ENCODE peak calls at places on chromosomes 4 and X, in eight cellular contexts. Z, E, Q, L, V, H, R and T are unnamed samples.

GRCh38 chrX:48938721-48939416 is 18.5 kb downstream of the OTUD5 start:
- DNase-seq in Z (no peak), E (no peak), Q (no peak), L (no peak), V (no peak), H (peak), R (no peak), T (no peak)

GRCh38 chrX:76555816-76556215 is 128.3 kb downstream of the MAGEE1 start:
- DNase-seq in Z (peak), E (no peak), Q (no peak), L (no peak), V (no peak), H (no peak), R (no peak), T (no peak)

GRCh38 chr4:144723471-144723870 is 77.5 kb downstream of the HHIP start:
- DNase-seq in Z (no peak), E (no peak), Q (no peak), L (no peak), V (no peak), H (no peak), R (no peak), T (no peak)

GRCh38 chr4:77819409-77819835 is 254 bp upstream of the CNOT6L start:
- DNase-seq in Z (no peak), E (no peak), Q (peak), L (no peak), V (no peak), H (no peak), R (peak), T (peak)

GRCh38 chr4:13765535-13765934 is 138.0 kb upstream of the BOD1L1 start:
- DNase-seq in Z (no peak), E (no peak), Q (no peak), L (no peak), V (no peak), H (no peak), R (no peak), T (no peak)

GRCh38 chr4:4326136-4326535 is 36.1 kb downstream of the ZBTB49 start:
- DNase-seq in Z (no peak), E (peak), Q (no peak), L (no peak), V (no peak), H (no peak), R (no peak), T (no peak)

GRCh38 chr4:28558871-28559270 is 1698.2 kb downstream of the STIM2 start:
- DNase-seq in Z (no peak), E (no peak), Q (no peak), L (no peak), V (no peak), H (no peak), R (no peak), T (no peak)

GRCh38 chr4:187224560-187224959 is 500.9 kb upstream of the FAT1 start:
- DNase-seq in Z (no peak), E (no peak), Q (no peak), L (no peak), V (no peak), H (no peak), R (no peak), T (no peak)

GRCh38 chrX:55486736-55487135 is 2.9 kb downstream of the USP51 start:
- DNase-seq in Z (no peak), E (peak), Q (no peak), L (no peak), V (no peak), H (no peak), R (no peak), T (no peak)

GRCh38 chr4:4559596-4559995 is 17.7 kb upstream of the STX18 start:
- DNase-seq in Z (no peak), E (no peak), Q (no peak), L (no peak), V (no peak), H (no peak), R (no peak), T (no peak)

GRCh38 chr4:142567199-142567598 is 278.9 kb downstream of the INPP4B start:
- DNase-seq in Z (no peak), E (no peak), Q (no peak), L (no peak), V (no peak), H (no peak), R (no peak), T (no peak)

GRCh38 chr4:146095091-146095690 is 80.3 kb upstream of the LSM6 start:
- DNase-seq in Z (peak), E (no peak), Q (no peak), L (no peak), V (peak), H (no peak), R (no peak), T (no peak)

GRCh38 chr4:31234494-31234893 is 514.3 kb downstream of the PCDH7 start:
- DNase-seq in Z (no peak), E (no peak), Q (no peak), L (no peak), V (no peak), H (peak), R (no peak), T (no peak)

GRCh38 chr4:3660928-3661515 is 105.2 kb upstream of the ADRA2C start:
- DNase-seq in Z (no peak), E (no peak), Q (no peak), L (no peak), V (no peak), H (no peak), R (no peak), T (no peak)

GRCh38 chr4:185587444-185588161 is 52.3 kb upstream of the PDLIM3 start:
- DNase-seq in Z (no peak), E (no peak), Q (peak), L (peak), V (no peak), H (peak), R (no peak), T (no peak)

GRCh38 chr4:8274772-8275241 is 5.3 kb downstream of the HTRA3 start:
- DNase-seq in Z (no peak), E (peak), Q (no peak), L (peak), V (peak), H (no peak), R (peak), T (no peak)

GRCh38 chr4:121308328-121308663 is 72.5 kb downstream of the QRFPR start:
- DNase-seq in Z (no peak), E (no peak), Q (no peak), L (no peak), V (no peak), H (no peak), R (no peak), T (no peak)

GRCh38 chr4:30768278-30768677 is 48.1 kb downstream of the PCDH7 start:
- DNase-seq in Z (no peak), E (no peak), Q (no peak), L (no peak), V (no peak), H (no peak), R (no peak), T (no peak)

GRCh38 chr4:105509291-105509690 is 35.4 kb upstream of the PPA2 start:
- DNase-seq in Z (no peak), E (no peak), Q (no peak), L (no peak), V (no peak), H (peak), R (no peak), T (no peak)

GRCh38 chr4:76420901-76421581 is at the start of gene CCDC158:
- DNase-seq in Z (no peak), E (no peak), Q (no peak), L (peak), V (no peak), H (no peak), R (no peak), T (no peak)

GRCh38 chr4:83858121-83858520 is 322.2 kb downstream of the GPAT3 start:
- DNase-seq in Z (no peak), E (no peak), Q (no peak), L (no peak), V (no peak), H (no peak), R (no peak), T (no peak)

GRCh38 chr4:88582493-88582892 is 9.8 kb upstream of the HERC3 start:
- DNase-seq in Z (no peak), E (no peak), Q (no peak), L (no peak), V (no peak), H (no peak), R (no peak), T (no peak)

GRCh38 chr4:110211007-110211769 is 12.8 kb upstream of the ELOVL6 start:
- DNase-seq in Z (peak), E (no peak), Q (peak), L (no peak), V (no peak), H (no peak), R (no peak), T (no peak)

GRCh38 chr4:931960-932712 is at the start of the genes GAK and TMEM175:
- DNase-seq in Z (peak), E (peak), Q (peak), L (peak), V (peak), H (peak), R (peak), T (peak)
- TF ChIP-seq POLR2A in Z (peak), E (peak), Q (peak), L (peak), V (peak), H (peak), R (peak), T (peak)

GRCh38 chr4:10347281-10347795 is 109.9 kb downstream of the ZNF518B start:
- DNase-seq in Z (no peak), E (no peak), Q (no peak), L (no peak), V (no peak), H (no peak), R (no peak), T (no peak)

GRCh38 chr4:10346023-10346422 is 111.2 kb downstream of the ZNF518B start:
- DNase-seq in Z (no peak), E (no peak), Q (no peak), L (no peak), V (no peak), H (no peak), R (no peak), T (no peak)

GRCh38 chr4:10348241-10348640 is 109.0 kb downstream of the ZNF518B start:
- DNase-seq in Z (no peak), E (no peak), Q (no peak), L (no peak), V (no peak), H (no peak), R (no peak), T (no peak)

GRCh38 chr4:10345381-10345784 is 111.8 kb downstream of the ZNF518B start:
- DNase-seq in Z (no peak), E (no peak), Q (no peak), L (no peak), V (no peak), H (no peak), R (no peak), T (no peak)

GRCh38 chr4:10347815-10348214 is 109.4 kb downstream of the ZNF518B start:
- DNase-seq in Z (no peak), E (no peak), Q (no peak), L (no peak), V (no peak), H (no peak), R (no peak), T (no peak)
- TF ChIP-seq POLR2A in Z (no peak), E (no peak), Q (no peak), L (no peak), V (no peak), H (no peak), R (no peak), T (no peak)

GRCh38 chr4:38663801-38664703 is at the start of gene KLF3:
- DNase-seq in Z (peak), E (peak), Q (peak), L (peak), V (peak), H (no peak), R (peak), T (peak)

GRCh38 chr4:38663021-38663800 is 788 bp upstream of the KLF3 start:
- DNase-seq in Z (no peak), E (peak), Q (peak), L (no peak), V (peak), H (no peak), R (peak), T (no peak)

GRCh38 chr4:38665846-38666490 is 2.0 kb downstream of the KLF3 start:
- DNase-seq in Z (no peak), E (no peak), Q (no peak), L (no peak), V (no peak), H (no peak), R (no peak), T (no peak)

GRCh38 chr4:38667005-38667771 is 3.2 kb downstream of the KLF3 start:
- DNase-seq in Z (peak), E (peak), Q (no peak), L (peak), V (peak), H (no peak), R (peak), T (no peak)

DNA sequence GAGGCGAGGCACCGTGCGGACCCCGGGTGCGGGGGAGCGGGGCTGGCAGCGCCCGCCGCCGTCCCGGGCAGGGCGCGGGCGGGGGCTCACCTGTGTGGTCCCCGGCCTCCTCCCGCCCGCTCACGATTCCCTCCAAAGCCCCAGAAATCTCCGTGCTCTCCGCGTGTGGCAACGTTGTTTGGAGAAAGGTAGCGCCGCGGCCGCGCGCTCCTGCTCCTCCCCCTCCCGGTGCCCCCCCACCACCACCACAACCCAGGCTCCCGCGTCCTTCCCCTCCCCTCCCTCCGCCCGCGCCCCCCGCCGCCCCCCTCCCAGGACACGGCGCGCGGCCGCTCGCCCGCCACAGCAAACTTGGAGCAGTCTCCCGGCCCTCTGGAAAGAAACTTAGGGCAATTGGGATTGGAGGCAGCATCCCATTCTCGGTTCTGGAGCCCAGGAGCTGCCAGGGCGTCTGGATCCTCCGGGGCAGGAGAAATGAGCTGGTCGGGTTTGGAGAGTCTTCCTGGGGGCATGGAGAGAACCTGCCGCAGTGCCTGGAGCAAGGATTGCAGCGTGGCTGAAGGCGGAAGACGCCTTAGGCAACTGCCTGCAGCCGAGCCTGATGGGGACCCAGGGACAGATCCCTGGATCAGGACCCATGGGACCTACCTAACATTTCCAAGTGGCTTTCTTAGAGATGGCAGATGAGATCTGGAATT is 854 bp downstream of the KLF3 start:
- DNase-seq in Z (peak), E (peak), Q (no peak), L (peak), V (peak), H (no peak), R (peak), T (no peak)
- TF ChIP-seq POLR2A in Z (peak), E (peak), Q (no peak), L (no peak), V (peak), H (peak), R (no peak), T (no peak)

GRCh38 chr4:103012085-103012484 is 7.4 kb downstream of the SLC9B1 start:
- DNase-seq in Z (no peak), E (no peak), Q (no peak), L (no peak), V (no peak), H (no peak), R (no peak), T (no peak)

GRCh38 chr4:103008875-103009729 is 10.4 kb downstream of the SLC9B1 start:
- DNase-seq in Z (peak), E (no peak), Q (peak), L (no peak), V (no peak), H (peak), R (no peak), T (no peak)

GRCh38 chr4:103010827-103011226 is 8.7 kb downstream of the SLC9B1 start:
- DNase-seq in Z (no peak), E (no peak), Q (no peak), L (no peak), V (no peak), H (no peak), R (no peak), T (no peak)

GRCh38 chr4:103012594-103012993 is 6.9 kb downstream of the SLC9B1 start:
- DNase-seq in Z (no peak), E (no peak), Q (no peak), L (no peak), V (no peak), H (no peak), R (no peak), T (no peak)

DNA sequence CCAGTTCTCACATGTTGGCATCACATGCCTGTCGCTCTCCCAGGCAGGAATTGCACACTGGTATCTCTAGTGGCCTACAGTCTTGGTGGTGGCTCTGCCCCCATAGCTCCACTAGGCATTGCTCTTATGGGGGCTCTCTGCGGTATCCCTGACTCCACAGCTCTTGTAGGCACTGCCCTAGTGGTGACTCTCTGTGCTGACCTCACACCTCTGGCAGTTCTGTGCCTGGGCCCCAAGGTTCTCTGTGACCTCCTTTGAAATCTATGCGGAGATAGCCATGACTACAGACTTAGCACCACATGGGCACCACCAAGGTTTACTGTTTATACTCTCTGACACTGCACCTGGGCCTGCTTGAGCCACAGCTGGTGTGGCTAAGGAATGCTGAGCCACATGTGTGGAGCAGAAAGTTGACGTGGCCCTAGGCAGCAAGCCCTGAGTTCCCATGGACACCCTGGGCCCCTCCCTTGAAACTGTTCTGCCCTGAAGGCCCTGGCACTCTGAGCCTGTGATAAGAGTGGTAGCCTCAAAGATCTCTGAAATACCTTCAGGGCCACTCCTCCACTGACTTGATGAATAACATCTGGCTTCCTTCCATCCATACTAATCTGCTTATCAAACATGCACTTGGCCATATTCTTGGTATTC is 8.0 kb downstream of the SLC9B1 start:
- DNase-seq in Z (no peak), E (no peak), Q (no peak), L (no peak), V (no peak), H (no peak), R (no peak), T (no peak)
- TF ChIP-seq POLR2A in Z (no peak), E (no peak), Q (no peak), L (no peak), V (no peak), H (no peak), R (no peak), T (no peak)

GRCh38 chrX:80721186-80721585 is 88.5 kb downstream of the BRWD3 start:
- DNase-seq in Z (no peak), E (no peak), Q (no peak), L (no peak), V (no peak), H (no peak), R (no peak), T (no peak)
- TF ChIP-seq POLR2A in Z (no peak), E (no peak), Q (no peak), L (no peak), V (no peak), H (no peak), R (no peak), T (no peak)

DNA sequence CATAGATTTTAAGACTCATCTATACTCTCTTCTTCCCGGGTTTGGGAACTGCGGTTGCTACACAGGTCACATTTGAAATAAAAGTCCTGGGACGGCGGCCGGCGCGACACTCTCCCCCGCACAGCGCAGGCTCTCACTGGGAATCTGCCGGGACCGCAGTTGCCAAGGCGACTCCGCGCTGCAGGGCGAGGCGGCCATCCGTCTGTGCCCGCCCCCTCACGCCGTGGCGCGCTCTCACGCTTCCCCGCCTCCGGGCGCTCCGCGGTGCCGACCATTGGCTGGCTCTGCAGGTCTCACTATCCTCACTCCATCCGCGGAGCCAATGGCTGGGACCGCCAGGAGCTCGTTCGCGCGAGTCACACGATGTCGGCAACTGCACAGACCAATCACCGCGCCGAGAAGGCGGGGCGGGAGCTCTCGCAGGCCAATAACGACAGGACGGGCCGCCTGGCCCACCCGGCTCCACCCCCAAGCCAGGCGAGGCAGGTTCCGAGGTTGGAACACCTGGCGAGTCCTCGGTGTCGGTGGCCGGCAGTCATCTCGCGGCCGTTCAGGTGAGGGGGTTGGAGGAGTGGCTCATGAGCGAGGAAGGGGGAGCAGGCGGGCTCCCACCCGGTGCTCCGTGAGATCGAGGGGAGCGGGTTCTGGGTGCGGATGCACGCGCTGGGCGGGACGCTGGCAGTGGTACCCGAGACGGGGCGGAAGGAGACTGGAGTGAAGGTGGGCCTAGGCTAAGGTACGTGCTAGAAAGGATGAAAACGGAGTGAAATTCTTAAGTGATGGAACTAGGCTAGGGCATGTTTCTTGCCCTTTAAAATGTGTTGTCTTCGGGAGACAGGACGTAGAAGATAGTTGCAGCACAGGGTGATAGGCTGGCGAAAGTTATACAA is at the start of gene MSMO1:
- DNase-seq in Z (peak), E (peak), Q (peak), L (peak), V (peak), H (peak), R (peak), T (peak)
- TF ChIP-seq POLR2A in Z (peak), E (peak), Q (peak), L (peak), V (peak), H (peak), R (peak), T (peak)

GRCh38 chrX:118974908-118975671 is 672 bp downstream of the LONRF3 start:
- DNase-seq in Z (peak), E (peak), Q (peak), L (no peak), V (peak), H (no peak), R (peak), T (no peak)
- TF ChIP-seq POLR2A in Z (no peak), E (no peak), Q (no peak), L (no peak), V (no peak), H (no peak), R (no peak), T (no peak)

GRCh38 chr4:115729739-115730266 is 616.4 kb upstream of the NDST4 start:
- DNase-seq in Z (no peak), E (no peak), Q (no peak), L (no peak), V (no peak), H (no peak), R (no peak), T (no peak)
- TF ChIP-seq POLR2A in Z (no peak), E (no peak), Q (no peak), L (no peak), V (no peak), H (no peak), R (no peak), T (no peak)